ENCODE peak calls at places on chromosomes 3 and 15, in seven cellular contexts. R is HepG2, F is HCT116, L is K562, C is GM12878, Z is H1, I is SK-N-SH. U is an unnamed sample.

GRCh38 chr15:56948000-56948765 is 29.7 kb downstream of the TCF12 start:
- DNase-seq in R (no peak), F (no peak), L (no peak), C (no peak), Z (no peak), I (no peak), U (no peak)

GRCh38 chr3:57646723-57647122 is 46.2 kb downstream of the DENND6A start:
- DNase-seq in R (no peak), F (peak; percentile 3), L (peak; percentile 12), C (no peak), Z (no peak), I (peak; percentile 11), U (peak; percentile 1)

GRCh38 chr3:176352716-176353334 is 844.5 kb downstream of the TBL1XR1 start:
- DNase-seq in R (no peak), F (no peak), L (no peak), C (no peak), Z (no peak), I (no peak), U (no peak)

GRCh38 chr3:120350431-120350941 is 1.3 kb upstream of the LRRC58 start:
- DNase-seq in R (peak; percentile 50), F (no peak), L (peak; percentile 53), C (no peak), Z (no peak), I (no peak), U (peak; percentile 32)

GRCh38 chr3:105906834-105907233 is 38.0 kb upstream of the CBLB start:
- DNase-seq in R (no peak), F (no peak), L (no peak), C (no peak), Z (no peak), I (no peak), U (peak; percentile 2)

GRCh38 chr3:172666181-172666872 is 44.5 kb downstream of the NCEH1 start:
- DNase-seq in R (no peak), F (no peak), L (no peak), C (no peak), Z (no peak), I (no peak), U (no peak)

GRCh38 chr3:30668051-30668609 is 61.7 kb downstream of the TGFBR2 start:
- DNase-seq in R (no peak), F (no peak), L (peak; percentile 11), C (no peak), Z (no peak), I (peak; percentile 6), U (no peak)

GRCh38 chr3:7710284-7710683 is 791.3 kb upstream of the LMCD1 start:
- DNase-seq in R (no peak), F (no peak), L (peak; percentile 5), C (no peak), Z (no peak), I (no peak), U (no peak)

GRCh38 chr15:98551936-98552562 is 96.3 kb upstream of the IGF1R start:
- DNase-seq in R (no peak), F (no peak), L (no peak), C (no peak), Z (no peak), I (no peak), U (no peak)

GRCh38 chr3:123150449-123150954 is 51.2 kb upstream of the SEC22A start:
- DNase-seq in R (no peak), F (no peak), L (no peak), C (no peak), Z (no peak), I (no peak), U (no peak)

GRCh38 chr3:176766862-176767261 is 430.4 kb downstream of the TBL1XR1 start:
- DNase-seq in R (no peak), F (no peak), L (no peak), C (no peak), Z (no peak), I (no peak), U (no peak)

GRCh38 chr15:57319919-57320542 is 56.3 kb upstream of the CGNL1 start:
- DNase-seq in R (no peak), F (no peak), L (no peak), C (no peak), Z (no peak), I (no peak), U (no peak)

GRCh38 chr3:138950006-138950644 is 3.1 kb downstream of the FOXL2NB start:
- DNase-seq in R (no peak), F (no peak), L (no peak), C (no peak), Z (peak; percentile 73), I (peak; percentile 73), U (no peak)

GRCh38 chr15:63374686-63375520 is 6.7 kb downstream of the CA12 start:
- DNase-seq in R (no peak), F (no peak), L (no peak), C (no peak), Z (no peak), I (no peak), U (no peak)

GRCh38 chr3:197030379-197031314 is 1.0 kb upstream of the MELTF start:
- DNase-seq in R (no peak), F (no peak), L (peak; percentile 52), C (no peak), Z (peak; percentile 66), I (no peak), U (peak; percentile 42)

GRCh38 chr3:187015903-187016638 is 85.7 kb downstream of the ST6GAL1 start:
- DNase-seq in R (no peak), F (no peak), L (no peak), C (peak; percentile 93), Z (peak; percentile 31), I (no peak), U (no peak)

GRCh38 chr15:58423205-58423604 is 8.6 kb upstream of the LIPC start:
- DNase-seq in R (no peak), F (no peak), L (no peak), C (no peak), Z (no peak), I (no peak), U (no peak)

GRCh38 chr3:15329058-15330005 is 3.1 kb downstream of the SH3BP5 start:
- DNase-seq in R (no peak), F (no peak), L (no peak), C (no peak), Z (no peak), I (peak; percentile 30), U (no peak)

GRCh38 chr3:15326037-15326436 is 6.3 kb downstream of the SH3BP5 start:
- DNase-seq in R (no peak), F (no peak), L (no peak), C (no peak), Z (no peak), I (peak; percentile 30), U (no peak)

GRCh38 chr3:15330031-15330596 is 2.3 kb downstream of the SH3BP5 start:
- DNase-seq in R (no peak), F (no peak), L (peak; percentile 48), C (no peak), Z (no peak), I (no peak), U (no peak)

GRCh38 chr3:15326673-15327072 is 5.7 kb downstream of the SH3BP5 start:
- DNase-seq in R (no peak), F (no peak), L (no peak), C (no peak), Z (no peak), I (no peak), U (no peak)

GRCh38 chr3:15327941-15328340 is 4.4 kb downstream of the SH3BP5 start:
- DNase-seq in R (no peak), F (no peak), L (no peak), C (no peak), Z (no peak), I (no peak), U (peak; percentile 58)
- TF ChIP-seq JUND in R (no peak), F (no peak), L (no peak), C (no peak), Z (no peak), I (no peak), U (no peak)

DNA sequence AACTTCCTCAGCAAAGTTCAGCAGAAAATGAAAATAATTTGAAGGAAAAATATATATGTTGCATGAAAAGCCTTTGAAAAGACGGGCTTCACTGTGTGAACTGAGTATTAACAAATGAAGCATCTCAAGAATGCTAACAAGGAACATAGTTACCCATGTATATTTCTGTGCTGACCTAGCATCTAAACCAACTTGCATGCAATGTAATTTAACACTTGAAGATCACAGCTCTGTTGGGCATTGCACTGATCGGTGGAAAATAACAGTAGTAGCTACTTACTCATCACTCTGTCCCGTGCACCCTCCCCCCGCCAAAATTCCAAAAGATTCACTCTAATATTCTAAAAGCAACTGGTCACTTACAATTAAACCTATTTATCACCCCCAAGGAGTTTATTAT is 453.8 kb upstream of the ARHGEF26 start:
- DNase-seq in R (no peak), F (no peak), L (no peak), C (no peak), Z (no peak), I (no peak), U (no peak)
- TF ChIP-seq JUND in R (no peak), F (no peak), L (no peak), C (no peak), Z (no peak), I (no peak), U (no peak)

GRCh38 chr3:15997274-15997943 is 177.1 kb upstream of the GALNT15 start:
- DNase-seq in R (no peak), F (no peak), L (no peak), C (peak; percentile 16), Z (no peak), I (no peak), U (no peak)
- TF ChIP-seq JUND in R (no peak), F (no peak), L (no peak), C (no peak), Z (no peak), I (no peak), U (no peak)

GRCh38 chr15:77329202-77329601 is 90.7 kb downstream of the PEAK1 start:
- DNase-seq in R (no peak), F (no peak), L (no peak), C (no peak), Z (no peak), I (no peak), U (no peak)
- TF ChIP-seq JUND in R (no peak), F (no peak), L (no peak), C (no peak), Z (no peak), I (no peak), U (no peak)

DNA sequence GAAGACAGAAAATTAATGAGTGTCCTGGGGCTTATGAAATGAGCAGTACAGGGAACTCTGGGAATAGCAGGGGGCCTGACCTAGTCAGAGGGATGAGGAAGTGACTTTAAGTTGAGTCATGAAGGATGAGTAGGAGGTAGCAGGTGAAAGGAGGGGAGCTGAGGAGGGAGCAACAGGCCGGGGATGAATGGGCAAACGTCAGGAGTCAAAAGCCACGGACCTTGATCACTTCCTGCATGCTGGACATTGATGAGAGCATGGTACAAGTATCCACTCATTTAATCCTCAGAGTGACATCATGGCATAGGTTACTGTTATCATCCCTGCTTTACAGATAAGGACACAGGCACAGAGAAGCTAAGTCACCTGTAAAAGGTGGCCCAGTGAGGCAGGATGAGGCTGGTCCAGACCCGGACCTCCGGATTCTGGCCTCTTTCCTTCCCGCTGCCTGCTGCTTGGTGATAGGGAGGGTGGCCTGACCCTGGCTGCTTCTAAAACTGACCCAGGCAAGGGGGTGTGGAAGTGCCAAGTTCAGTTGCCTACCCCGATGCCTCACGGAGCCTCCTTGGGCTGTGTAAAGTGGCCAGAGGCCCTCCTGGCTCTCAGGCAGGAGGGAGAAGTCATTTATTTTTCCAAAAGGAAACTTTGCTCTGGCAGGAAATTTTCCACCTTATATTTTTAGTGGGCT is 7.6 kb downstream of the CORO2B start:
- DNase-seq in R (peak; percentile 66), F (peak; percentile 83), L (peak; percentile 8), C (no peak), Z (no peak), I (no peak), U (no peak)
- TF ChIP-seq JUND in R (no peak), F (no peak), L (no peak), C (no peak), Z (no peak), I (peak; percentile 80), U (no peak)

GRCh38 chr3:99808163-99808794 is 9.4 kb upstream of the CMSS1 start:
- DNase-seq in R (peak; percentile 55), F (peak; percentile 68), L (peak; percentile 58), C (no peak), Z (peak; percentile 73), I (peak; percentile 53), U (peak; percentile 44)
- TF ChIP-seq JUND in R (no peak), F (no peak), L (no peak), C (no peak), Z (no peak), I (no peak), U (no peak)